ENCODE peak calls at places on chromosomes 3 and 15, in nine cellular contexts. A is AG09319; R is SK-N-SH; V is fibroblast of mammary gland; T is cardiac fibroblast; P is tibial artery; B is left lung; F is WERI-Rb-1; K is activated CD8-positive, alpha-beta T cell treated with anti-CD3 and anti-CD28 coated beads for 36 hours. Q is an unnamed sample.

GRCh38 chr15:58551764-58552504 is 120.1 kb downstream of the LIPC start:
- DNase-seq in K (no peak), A (peak), R (no peak), P (no peak), T (peak), B (peak), V (peak), F (no peak), Q (no peak)

GRCh38 chr3:124097362-124098120 is 105.6 kb upstream of the ROPN1 start:
- DNase-seq in A (no peak), F (no peak), K (no peak), B (no peak), R (no peak), T (no peak), P (no peak), V (no peak), Q (no peak)

GRCh38 chr15:82709421-82710207 is at the start of gene AP3B2:
- DNase-seq in P (no peak), F (peak), B (peak), K (peak), R (peak), A (peak), T (peak), V (peak), Q (peak)

GRCh38 chr3:189099505-189100290 is 72.1 kb upstream of the TPRG1 start:
- DNase-seq in P (peak), R (no peak), K (no peak), A (no peak), T (no peak), F (no peak), B (no peak), V (no peak), Q (no peak)

GRCh38 chr3:130386604-130387263 is 41.3 kb downstream of the COL6A5 start:
- DNase-seq in R (no peak), A (no peak), F (no peak), K (no peak), B (no peak), V (peak), T (peak), P (no peak), Q (no peak)

GRCh38 chr15:92393287-92393993 is at the start of gene ST8SIA2:
- DNase-seq in A (no peak), B (no peak), F (peak), V (peak), R (peak), K (peak), T (no peak), P (no peak), Q (no peak)

GRCh38 chr15:86167816-86168215 is 88.1 kb downstream of the AGBL1 start:
- DNase-seq in R (no peak), A (no peak), K (no peak), F (no peak), T (no peak), V (no peak), P (no peak), B (no peak), Q (no peak)

GRCh38 chr3:10524270-10524669 is 18.9 kb upstream of the ATP2B2 start:
- DNase-seq in K (no peak), A (no peak), F (no peak), R (no peak), B (no peak), V (no peak), P (no peak), T (no peak), Q (no peak)

GRCh38 chr3:127035672-127036071 is 52.8 kb downstream of the PLXNA1 start:
- DNase-seq in T (peak), P (peak), F (no peak), K (no peak), B (peak), R (no peak), V (peak), A (peak), Q (no peak)

GRCh38 chr15:63522143-63522531 is 17.7 kb downstream of the USP3 start:
- DNase-seq in P (no peak), V (peak), K (no peak), R (no peak), F (no peak), A (no peak), B (no peak), T (no peak), Q (no peak)

GRCh38 chr3:119333773-119334492 is 39.8 kb downstream of the ARHGAP31 start:
- DNase-seq in B (no peak), F (no peak), K (no peak), R (peak), P (no peak), V (no peak), T (no peak), A (no peak), Q (no peak)

GRCh38 chr3:74883690-74884089 is 269.2 kb upstream of the CNTN3 start:
- DNase-seq in F (peak), B (no peak), P (no peak), A (no peak), T (peak), V (peak), R (peak), K (no peak), Q (no peak)

GRCh38 chr3:169811606-169812123 is 1.0 kb upstream of the LRRIQ4 start:
- DNase-seq in K (peak), B (no peak), V (peak), R (no peak), A (no peak), F (no peak), P (no peak), T (peak), Q (no peak)

GRCh38 chr3:14764331-14765064 is 54.3 kb upstream of the FGD5 start:
- DNase-seq in V (peak), T (no peak), F (no peak), B (no peak), A (no peak), P (no peak), K (no peak), R (no peak), Q (no peak)

GRCh38 chr3:156553705-156554356 is 1.1 kb downstream of the SSR3 start:
- DNase-seq in V (peak), B (no peak), P (no peak), T (peak), K (no peak), R (peak), F (no peak), A (peak), Q (no peak)

DNA sequence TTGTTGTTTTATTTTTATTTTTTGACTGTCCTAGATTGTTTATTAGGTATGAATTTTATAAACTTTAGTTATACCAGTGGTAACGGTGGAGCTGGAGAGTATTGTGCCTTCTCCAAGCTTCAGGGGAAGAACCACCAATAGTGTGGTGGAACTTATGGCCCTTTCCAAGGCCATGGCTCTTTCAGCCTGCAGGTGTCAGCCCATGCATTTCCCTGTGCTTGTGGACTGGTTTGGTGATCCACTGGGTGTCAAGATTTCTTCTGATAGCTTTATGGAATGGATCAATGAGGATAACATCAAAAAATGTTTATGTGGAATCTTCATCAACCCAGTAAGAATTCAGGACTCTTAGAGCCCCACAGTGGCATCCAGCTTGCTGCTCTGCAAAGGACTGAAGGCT is 19.2 kb upstream of the SCAMP5 start:
- DNase-seq in P (no peak), T (no peak), B (no peak), F (no peak), V (no peak), A (no peak), R (no peak), K (no peak), Q (no peak)
- TF ChIP-seq CTCF in P (no peak), T (no peak), B (no peak), F (peak), V (peak), A (no peak), R (peak), K (no peak), Q (peak)

GRCh38 chr3:104206925-104207324 is 1159.8 kb upstream of the ALCAM start:
- DNase-seq in P (no peak), K (no peak), F (no peak), T (no peak), R (no peak), B (no peak), V (no peak), A (no peak), Q (no peak)
- TF ChIP-seq CTCF in P (no peak), K (no peak), F (no peak), T (no peak), R (no peak), B (no peak), V (no peak), A (no peak), Q (no peak)

DNA sequence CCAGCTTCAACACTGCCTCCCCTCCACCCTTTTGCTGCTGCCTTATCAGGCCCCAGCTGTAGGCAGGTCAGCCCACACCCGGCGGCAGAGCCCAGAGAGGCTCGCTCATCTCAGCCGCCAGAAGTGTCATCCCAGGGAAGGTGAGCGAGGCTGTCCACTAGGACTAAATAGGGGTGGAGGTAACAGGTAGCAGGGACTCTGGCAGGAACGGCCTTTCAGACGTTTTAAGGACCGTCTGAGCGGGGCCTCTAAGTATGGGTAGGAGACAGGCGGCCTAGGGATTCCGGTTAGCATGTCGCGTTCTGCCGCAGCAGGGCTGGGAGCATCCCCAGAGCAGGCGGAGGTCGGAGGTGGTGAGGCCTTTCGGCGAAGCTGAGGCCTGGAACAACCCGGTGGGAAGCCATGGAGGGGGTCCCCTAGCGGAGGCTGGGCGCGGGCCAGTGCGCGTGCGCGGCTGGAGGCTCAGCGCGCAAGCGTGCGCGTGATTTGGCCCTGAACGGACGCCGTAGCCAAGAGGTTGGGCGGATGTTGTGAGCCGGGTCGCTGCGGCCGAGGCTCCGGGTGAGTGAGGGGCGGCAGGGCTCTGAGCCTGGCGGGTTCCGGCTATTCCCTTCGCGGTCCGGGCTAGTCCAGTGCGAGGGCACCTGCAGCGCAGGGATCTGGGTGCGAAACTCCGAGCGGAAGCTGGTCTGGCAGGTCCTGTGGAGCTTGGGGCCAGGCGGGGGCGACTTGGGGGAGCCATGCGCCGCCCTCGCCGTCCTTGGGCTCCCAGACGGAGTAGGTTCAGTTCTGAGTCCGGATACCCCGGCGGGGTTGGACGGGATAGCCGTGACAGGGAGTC is at the start of the genes MST1 and RNF123:
- DNase-seq in K (peak), P (peak), A (peak), T (peak), B (peak), V (peak), R (peak), F (peak), Q (peak)
- TF ChIP-seq CTCF in K (peak), P (peak), A (peak), T (peak), B (no peak), V (no peak), R (peak), F (peak), Q (peak)

DNA sequence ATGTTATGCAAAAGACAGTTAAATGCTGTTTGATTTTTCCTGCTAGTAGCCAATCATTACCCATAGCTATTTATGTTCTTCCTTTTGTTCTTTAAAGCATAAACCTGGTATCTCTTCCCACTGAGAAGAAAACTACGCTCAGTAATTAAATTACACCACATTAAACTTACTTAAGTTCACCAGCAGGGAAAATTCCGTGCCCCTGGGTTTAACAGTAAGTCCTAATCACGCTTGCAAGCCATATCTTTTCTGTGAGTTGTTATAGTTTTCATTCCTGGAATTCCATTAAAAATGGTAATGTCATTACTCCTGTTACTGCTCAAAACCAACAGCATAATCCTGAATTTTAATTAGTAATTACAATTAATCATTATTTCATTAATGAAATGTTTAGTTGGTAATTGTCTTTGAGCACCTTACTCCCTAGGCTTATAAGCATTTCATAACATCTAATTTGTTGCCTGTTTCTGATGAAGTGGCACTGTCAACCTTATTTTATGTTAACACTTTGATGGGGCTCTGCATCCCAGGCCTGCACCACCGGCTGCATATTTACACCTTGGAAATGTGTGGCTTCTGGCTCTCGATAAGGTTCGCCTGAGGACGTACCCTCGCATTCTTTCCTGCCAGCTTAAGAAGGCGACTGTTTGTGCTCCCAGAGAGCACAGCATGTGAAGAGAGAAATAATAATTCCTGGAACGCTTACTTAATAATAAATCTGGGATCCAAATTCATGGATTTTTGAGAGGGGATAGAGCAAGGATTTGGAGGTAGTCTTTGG is 763.1 kb upstream of the CFAP20DC start:
- DNase-seq in F (peak), A (no peak), P (no peak), T (peak), V (no peak), K (no peak), B (no peak), R (no peak), Q (no peak)
- TF ChIP-seq CTCF in F (no peak), A (no peak), P (no peak), T (no peak), V (no peak), K (no peak), B (no peak), R (no peak), Q (no peak)

GRCh38 chr3:57141719-57142118 is 23.4 kb downstream of the IL17RD start:
- DNase-seq in K (no peak), B (no peak), F (no peak), T (no peak), A (no peak), R (peak), P (no peak), V (no peak), Q (no peak)
- TF ChIP-seq CTCF in K (no peak), B (no peak), F (no peak), T (no peak), A (peak), R (no peak), P (no peak), V (no peak), Q (no peak)

GRCh38 chr3:181075098-181075497 is 85.6 kb upstream of the DNAJC19 start:
- DNase-seq in P (no peak), V (no peak), B (no peak), R (no peak), F (peak), K (no peak), T (no peak), A (no peak), Q (no peak)
- TF ChIP-seq CTCF in P (no peak), V (no peak), B (no peak), R (no peak), F (no peak), K (no peak), T (no peak), A (no peak), Q (no peak)

GRCh38 chr3:26718295-26718694 is 95.7 kb downstream of the LRRC3B start:
- DNase-seq in B (no peak), R (no peak), K (no peak), T (no peak), P (no peak), V (no peak), A (no peak), F (no peak), Q (no peak)

GRCh38 chr3:26719148-26719547 is 96.6 kb downstream of the LRRC3B start:
- DNase-seq in T (no peak), P (no peak), V (no peak), R (no peak), F (peak), B (no peak), A (no peak), K (no peak), Q (no peak)

GRCh38 chr3:26721047-26721446 is 98.5 kb downstream of the LRRC3B start:
- DNase-seq in K (no peak), F (no peak), B (no peak), T (no peak), P (no peak), V (no peak), A (no peak), R (no peak), Q (no peak)
- TF ChIP-seq CTCF in K (no peak), F (no peak), B (no peak), T (no peak), P (no peak), V (no peak), A (no peak), R (no peak), Q (no peak)

GRCh38 chr3:193190387-193190786 is 50.6 kb upstream of the PLAAT1 start:
- DNase-seq in B (no peak), V (peak), P (no peak), A (no peak), K (peak), T (peak), R (peak), F (peak), Q (peak)
- TF ChIP-seq CTCF in B (peak), V (peak), P (no peak), A (no peak), K (no peak), T (no peak), R (peak), F (peak), Q (peak)